ENCODE peak calls at places on chromosomes 4 and X, in six cellular contexts. One of them, this sample, is unnamed.

GRCh38 chrX:15714529-15714928 is 23.5 kb upstream of the CA5B start:
- DNase-seq in endodermal cell: no peak
- DNase-seq in sigmoid colon: no peak
- DNase-seq in ovary: no peak
- DNase-seq in body of pancreas: peak
- DNase-seq in uterus: no peak
- DNase-seq in this sample: no peak

GRCh38 chr4:79897174-79897573 is 175.9 kb downstream of the ANTXR2 start:
- DNase-seq in endodermal cell: no peak
- DNase-seq in sigmoid colon: no peak
- DNase-seq in uterus: no peak
- DNase-seq in ovary: no peak
- DNase-seq in body of pancreas: no peak
- DNase-seq in this sample: no peak

GRCh38 chr4:8539661-8540060 is 40.5 kb upstream of the GPR78 start:
- DNase-seq in body of pancreas: no peak
- DNase-seq in uterus: no peak
- DNase-seq in sigmoid colon: peak
- DNase-seq in ovary: no peak
- DNase-seq in endodermal cell: no peak
- DNase-seq in this sample: no peak

GRCh38 chr4:51906167-51906647 is 63.3 kb downstream of the DCUN1D4 start:
- DNase-seq in uterus: no peak
- DNase-seq in body of pancreas: no peak
- DNase-seq in sigmoid colon: no peak
- DNase-seq in ovary: no peak
- DNase-seq in endodermal cell: no peak
- DNase-seq in this sample: no peak

GRCh38 chr4:134544303-134544761 is 342.7 kb upstream of the PABPC4L start:
- DNase-seq in sigmoid colon: peak
- DNase-seq in uterus: no peak
- DNase-seq in endodermal cell: no peak
- DNase-seq in body of pancreas: no peak
- DNase-seq in ovary: no peak
- DNase-seq in this sample: no peak

GRCh38 chr4:6680372-6681034 is 13.2 kb upstream of the S100P start:
- DNase-seq in body of pancreas: no peak
- DNase-seq in endodermal cell: peak
- DNase-seq in uterus: no peak
- DNase-seq in sigmoid colon: no peak
- DNase-seq in ovary: no peak
- DNase-seq in this sample: no peak

GRCh38 chrX:50747471-50747900 is 66.5 kb downstream of the SHROOM4 start:
- DNase-seq in uterus: no peak
- DNase-seq in ovary: no peak
- DNase-seq in sigmoid colon: no peak
- DNase-seq in body of pancreas: no peak
- DNase-seq in endodermal cell: peak
- DNase-seq in this sample: no peak

GRCh38 chr4:3801931-3802550 is 35.9 kb downstream of the ADRA2C start:
- DNase-seq in body of pancreas: no peak
- DNase-seq in sigmoid colon: no peak
- DNase-seq in uterus: no peak
- DNase-seq in ovary: no peak
- DNase-seq in endodermal cell: no peak
- DNase-seq in this sample: no peak

GRCh38 chr4:26356067-26356466 is 35.3 kb downstream of the RBPJ start:
- DNase-seq in body of pancreas: peak
- DNase-seq in ovary: no peak
- DNase-seq in uterus: no peak
- DNase-seq in endodermal cell: no peak
- DNase-seq in sigmoid colon: no peak
- DNase-seq in this sample: no peak

GRCh38 chr4:128386761-128387599 is 99.4 kb upstream of the PGRMC2 start:
- DNase-seq in sigmoid colon: peak
- DNase-seq in endodermal cell: peak
- DNase-seq in uterus: peak
- DNase-seq in ovary: peak
- DNase-seq in body of pancreas: peak
- DNase-seq in this sample: peak

GRCh38 chr4:127809173-127809800 is 27.2 kb downstream of the HSPA4L start:
- DNase-seq in ovary: no peak
- DNase-seq in uterus: no peak
- DNase-seq in sigmoid colon: no peak
- DNase-seq in endodermal cell: peak
- DNase-seq in body of pancreas: no peak
- DNase-seq in this sample: no peak

GRCh38 chr4:119730644-119730995 is 102.0 kb upstream of the PDE5A start:
- DNase-seq in ovary: no peak
- DNase-seq in sigmoid colon: no peak
- DNase-seq in body of pancreas: no peak
- DNase-seq in endodermal cell: no peak
- DNase-seq in uterus: no peak
- DNase-seq in this sample: no peak

GRCh38 chr4:38189445-38189844 is 229.2 kb downstream of the PTTG2 start:
- DNase-seq in endodermal cell: no peak
- DNase-seq in body of pancreas: no peak
- DNase-seq in ovary: no peak
- DNase-seq in sigmoid colon: no peak
- DNase-seq in uterus: no peak
- DNase-seq in this sample: no peak

GRCh38 chr4:120815361-120815760 is 107.2 kb downstream of the PRDM5 start:
- DNase-seq in uterus: no peak
- DNase-seq in body of pancreas: no peak
- DNase-seq in endodermal cell: no peak
- DNase-seq in ovary: no peak
- DNase-seq in sigmoid colon: no peak
- DNase-seq in this sample: no peak

GRCh38 chrX:27086221-27086620 is 376.9 kb downstream of the PPP4R3C start:
- DNase-seq in sigmoid colon: no peak
- DNase-seq in uterus: no peak
- DNase-seq in ovary: no peak
- DNase-seq in body of pancreas: no peak
- DNase-seq in endodermal cell: no peak
- DNase-seq in this sample: no peak

GRCh38 chrX:3143043-3143799 is 102.0 kb downstream of the ARSF start:
- DNase-seq in ovary: no peak
- DNase-seq in sigmoid colon: no peak
- DNase-seq in body of pancreas: no peak
- DNase-seq in uterus: no peak
- DNase-seq in endodermal cell: no peak
- DNase-seq in this sample: no peak

GRCh38 chr4:13860126-13860525 is 232.6 kb upstream of the BOD1L1 start:
- DNase-seq in uterus: no peak
- DNase-seq in ovary: no peak
- DNase-seq in sigmoid colon: no peak
- DNase-seq in endodermal cell: peak
- DNase-seq in body of pancreas: no peak
- DNase-seq in this sample: no peak
- TF ChIP-seq CTCF in uterus: no peak
- TF ChIP-seq CTCF in ovary: no peak
- TF ChIP-seq CTCF in sigmoid colon: no peak
- TF ChIP-seq CTCF in endodermal cell: peak
- TF ChIP-seq CTCF in body of pancreas: no peak
- TF ChIP-seq CTCF in this sample: peak

DNA sequence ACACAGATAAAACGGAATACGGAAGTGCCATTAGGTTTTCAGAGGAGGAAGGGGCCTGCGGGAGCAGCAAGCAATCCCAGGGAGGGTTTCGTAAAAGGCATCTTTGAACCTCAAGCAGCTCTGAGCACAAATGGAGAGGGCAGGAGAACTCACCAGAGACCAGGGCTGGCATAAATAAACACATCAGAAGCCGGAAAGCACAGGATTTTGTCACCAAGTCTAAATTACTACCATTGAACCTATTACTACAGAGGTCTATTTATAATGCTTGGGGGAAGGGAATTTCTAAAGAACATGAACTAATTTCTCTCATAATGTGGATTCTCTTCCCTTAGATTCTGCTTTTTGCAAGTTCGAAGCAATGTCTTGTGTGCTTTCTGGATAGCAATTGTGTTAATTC is 39.6 kb upstream of the MBTPS2 start:
- DNase-seq in sigmoid colon: no peak
- DNase-seq in uterus: no peak
- DNase-seq in endodermal cell: no peak
- DNase-seq in ovary: no peak
- DNase-seq in body of pancreas: no peak
- DNase-seq in this sample: no peak
- H3K27ac ChIP-seq in sigmoid colon: no peak
- H3K27ac ChIP-seq in uterus: no peak
- H3K27ac ChIP-seq in endodermal cell: no peak
- H3K27ac ChIP-seq in ovary: no peak
- H3K27ac ChIP-seq in body of pancreas: peak
- H3K27ac ChIP-seq in this sample: no peak

GRCh38 chr4:52914051-52914605 is 52.0 kb downstream of the RASL11B start:
- DNase-seq in ovary: peak
- DNase-seq in sigmoid colon: no peak
- DNase-seq in body of pancreas: peak
- DNase-seq in endodermal cell: no peak
- DNase-seq in uterus: no peak
- DNase-seq in this sample: no peak
- H3K4me3 ChIP-seq in ovary: no peak
- H3K4me3 ChIP-seq in sigmoid colon: no peak
- H3K4me3 ChIP-seq in body of pancreas: no peak
- H3K4me3 ChIP-seq in endodermal cell: no peak
- H3K4me3 ChIP-seq in uterus: no peak
- H3K4me3 ChIP-seq in this sample: no peak

GRCh38 chr4:148192526-148192925 is 249.7 kb downstream of the NR3C2 start:
- DNase-seq in ovary: no peak
- DNase-seq in sigmoid colon: no peak
- DNase-seq in endodermal cell: no peak
- DNase-seq in body of pancreas: no peak
- DNase-seq in uterus: no peak
- DNase-seq in this sample: no peak
- TF ChIP-seq CTCF in ovary: no peak
- TF ChIP-seq CTCF in sigmoid colon: no peak
- TF ChIP-seq CTCF in endodermal cell: no peak
- TF ChIP-seq CTCF in body of pancreas: no peak
- TF ChIP-seq CTCF in uterus: no peak
- TF ChIP-seq CTCF in this sample: no peak

DNA sequence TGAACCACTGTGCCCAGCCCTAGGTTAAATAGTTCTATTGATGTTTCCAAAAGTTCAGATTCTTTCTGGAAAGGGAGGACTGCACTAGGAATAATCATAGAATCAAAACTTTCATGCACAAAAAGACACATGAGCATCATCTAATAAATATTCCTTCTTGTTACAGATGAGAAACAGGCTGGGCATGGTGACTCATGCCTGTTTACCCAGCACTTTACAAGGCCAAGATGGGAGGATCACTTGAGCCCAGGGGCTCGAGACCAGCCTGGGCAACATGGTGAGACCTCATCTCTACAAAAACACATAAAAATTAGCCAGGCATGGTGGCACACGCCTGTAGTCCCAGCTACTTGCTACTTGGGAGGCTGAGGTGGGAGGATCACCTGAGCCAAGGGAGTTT is 27.7 kb downstream of the LARP7 start:
- DNase-seq in endodermal cell: no peak
- DNase-seq in sigmoid colon: no peak
- DNase-seq in uterus: no peak
- DNase-seq in body of pancreas: no peak
- DNase-seq in ovary: no peak
- DNase-seq in this sample: no peak
- H3K27ac ChIP-seq in endodermal cell: no peak
- H3K27ac ChIP-seq in sigmoid colon: no peak
- H3K27ac ChIP-seq in uterus: no peak
- H3K27ac ChIP-seq in body of pancreas: no peak
- H3K27ac ChIP-seq in ovary: no peak
- H3K27ac ChIP-seq in this sample: no peak

This sample was measured in right atrium auricular region.